ENCODE peak calls at places on chromosome 2, in ten cellular contexts. O is astrocyte of the cerebellum, J is kidney, F is GM12865, C is GM06990, S is esophagus squamous epithelium, U is cardiac muscle cell, Z is A549, T is coronary artery, M is thyroid gland. X is an unnamed sample.

GRCh38 chr2:140998577-140998976 is 1132.2 kb downstream of the LRP1B start:
- DNase-seq in O (no peak), J (no peak), F (no peak), C (no peak), S (no peak), U (no peak), Z (no peak), T (no peak), M (no peak), X (no peak)

GRCh38 chr2:47520302-47520630 is 117.3 kb downstream of the MSH2 start:
- DNase-seq in O (no peak), J (no peak), F (no peak), C (no peak), S (no peak), U (no peak), Z (no peak), T (no peak), M (no peak), X (no peak)

GRCh38 chr2:100135415-100135814 is 7.0 kb downstream of the AFF3 start:
- DNase-seq in O (no peak), J (no peak), F (no peak), C (no peak), S (no peak), U (no peak), Z (no peak), T (no peak), M (no peak), X (no peak)

GRCh38 chr2:216765810-216766259 is 70.5 kb upstream of the IGFBP5 start:
- DNase-seq in O (no peak), J (no peak), F (no peak), C (no peak), S (no peak), U (no peak), Z (no peak), T (no peak), M (peak; percentile 68), X (no peak)

GRCh38 chr2:208620487-208620978 is 213.9 kb downstream of the PTH2R start:
- DNase-seq in O (no peak), J (no peak), F (no peak), C (no peak), S (no peak), U (no peak), Z (no peak), T (no peak), M (no peak), X (no peak)

GRCh38 chr2:227597993-227598392 is 700 bp upstream of the SCYGR2 start:
- DNase-seq in O (no peak), J (no peak), F (no peak), C (no peak), S (no peak), U (no peak), Z (no peak), T (no peak), M (no peak), X (no peak)

GRCh38 chr2:73163522-73164367 is 38.6 kb upstream of the NOTO start:
- DNase-seq in O (peak; percentile 65), J (no peak), F (peak; percentile 69), C (no peak), S (no peak), U (peak; percentile 83), Z (peak; percentile 88), T (no peak), M (peak; percentile 66), X (peak; percentile 59)

GRCh38 chr2:111702119-111702808 is 181.7 kb downstream of the ANAPC1 start:
- DNase-seq in O (no peak), J (no peak), F (peak; percentile 62), C (no peak), S (no peak), U (peak; percentile 80), Z (peak; percentile 75), T (no peak), M (no peak), X (peak; percentile 49)

GRCh38 chr2:185291035-185291647 is 447.5 kb upstream of the FSIP2 start:
- DNase-seq in O (peak; percentile 29), J (no peak), F (peak; percentile 71), C (no peak), S (no peak), U (peak; percentile 54), Z (no peak), T (no peak), M (peak; percentile 46), X (no peak)

GRCh38 chr2:180519276-180519675 is 461.1 kb upstream of the UBE2E3 start:
- DNase-seq in O (no peak), J (no peak), F (no peak), C (no peak), S (no peak), U (peak; percentile 34), Z (peak; percentile 11), T (no peak), M (no peak), X (peak; percentile 19)

GRCh38 chr2:204628926-204629661 is 83.8 kb downstream of the PARD3B start:
- DNase-seq in O (peak; percentile 36), J (no peak), F (no peak), C (no peak), S (no peak), U (peak; percentile 27), Z (no peak), T (no peak), M (no peak), X (no peak)

GRCh38 chr2:65228249-65228750 is 669 bp downstream of the ACTR2 start:
- DNase-seq in O (no peak), J (no peak), F (peak; percentile 85), C (peak; percentile 83), S (no peak), U (peak; percentile 49), Z (no peak), T (no peak), M (no peak), X (no peak)

GRCh38 chr2:127586136-127586535 is 50.7 kb downstream of the MYO7B start:
- DNase-seq in O (no peak), J (no peak), F (no peak), C (no peak), S (no peak), U (no peak), Z (no peak), T (no peak), M (no peak), X (no peak)

GRCh38 chr2:118374974-118375745 is 286.9 kb downstream of the INSIG2 start:
- DNase-seq in O (no peak), J (no peak), F (no peak), C (no peak), S (no peak), U (no peak), Z (no peak), T (no peak), M (no peak), X (no peak)

GRCh38 chr2:230873670-230874401 is 9.1 kb downstream of the ITM2C start:
- DNase-seq in O (no peak), J (peak; percentile 90), F (peak; percentile 93), C (peak; percentile 83), S (no peak), U (no peak), Z (no peak), T (no peak), M (no peak), X (no peak)

GRCh38 chr2:111121028-111121872 is 536 bp downstream of the BCL2L11 start:
- DNase-seq in O (no peak), J (peak; percentile 89), F (peak; percentile 54), C (peak; percentile 73), S (no peak), U (no peak), Z (no peak), T (peak; percentile 76), M (peak; percentile 68), X (no peak)

GRCh38 chr2:19580830-19581229 is 222.4 kb upstream of the OSR1 start:
- DNase-seq in O (no peak), J (no peak), F (no peak), C (no peak), S (no peak), U (peak; percentile 57), Z (no peak), T (no peak), M (no peak), X (no peak)

GRCh38 chr2:99340669-99341236 is 3.6 kb downstream of the EIF5B start:
- DNase-seq in O (no peak), J (no peak), F (no peak), C (no peak), S (no peak), U (no peak), Z (no peak), T (no peak), M (no peak), X (no peak)

GRCh38 chr2:199405241-199405640 is 52.5 kb downstream of the SATB2 start:
- DNase-seq in O (no peak), J (no peak), F (peak; percentile 11), C (no peak), S (no peak), U (peak; percentile 25), Z (no peak), T (no peak), M (no peak), X (no peak)
- TF ChIP-seq CTCF in O (peak; percentile 28), J (no peak), F (peak; percentile 23), C (peak; percentile 24), S (no peak), U (peak; percentile 37), Z (peak; percentile 22), T (no peak), M (no peak), X (peak; percentile 38)

GRCh38 chr2:96264086-96264485 is 1.7 kb downstream of the TMEM127 start:
- DNase-seq in O (no peak), J (no peak), F (no peak), C (no peak), S (no peak), U (peak; percentile 43), Z (no peak), T (no peak), M (no peak), X (no peak)
- H3K4me3 ChIP-seq in O (peak overlapping the region; percentile 91), J (peak overlapping the region; percentile 90), F (peak overlapping the region; percentile 88), C (peak overlapping the region; percentile 74), S (peak overlapping the region; percentile 99), U (peak overlapping the region; percentile 82), Z (no peak overlapping the region), T (peak overlapping the region; percentile 97), M (no peak overlapping the region), X (peak overlapping the region; percentile 95)

DNA sequence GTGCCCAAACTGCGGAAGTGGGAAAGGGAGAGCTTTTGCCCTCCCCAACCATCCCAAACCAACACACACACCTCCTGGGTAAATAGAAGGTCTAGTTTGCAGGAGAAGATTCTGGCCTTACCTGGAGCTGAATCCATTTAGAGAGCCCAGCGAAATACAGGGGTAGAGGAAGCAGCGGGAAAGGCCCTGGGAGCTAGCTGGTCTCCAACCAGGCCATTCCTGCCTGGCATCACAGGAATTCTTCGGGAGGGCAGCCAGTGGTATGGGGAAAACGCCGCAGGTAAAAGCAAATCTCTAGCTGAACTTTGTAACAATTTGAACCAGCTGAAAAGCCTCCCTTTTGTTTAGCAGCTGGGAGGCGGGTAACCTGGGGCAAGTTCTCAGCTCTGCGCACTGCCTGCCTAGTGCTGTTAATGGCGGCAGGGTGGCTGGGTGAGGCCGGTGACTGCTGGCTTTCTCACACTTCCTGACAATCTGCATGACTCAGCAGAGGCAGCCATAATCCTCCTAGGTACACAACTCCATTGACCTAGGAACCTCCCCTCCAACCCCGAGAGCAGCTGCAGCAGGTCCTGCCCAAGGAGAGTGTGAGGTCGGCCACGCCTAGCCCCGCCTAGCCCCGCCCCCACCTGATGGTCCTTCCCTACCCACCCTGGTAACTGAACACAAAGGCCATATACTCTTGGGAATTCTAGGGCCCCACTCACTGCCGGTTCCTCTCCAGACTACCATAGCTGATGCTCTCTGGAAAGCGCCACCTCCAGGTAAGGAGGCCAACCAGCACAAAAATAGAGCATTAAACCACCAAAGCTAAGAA is 483.8 kb upstream of the REG3G start:
- DNase-seq in O (no peak), J (peak; percentile 41), F (peak; percentile 1), C (no peak), S (no peak), U (no peak), Z (no peak), T (no peak), M (no peak), X (no peak)
- TF ChIP-seq CTCF in O (no peak), J (no peak), F (no peak), C (no peak), S (no peak), U (no peak), Z (no peak), T (no peak), M (no peak), X (no peak)

GRCh38 chr2:197208029-197208428 is 102.6 kb downstream of the ANKRD44 start:
- DNase-seq in O (no peak), J (no peak), F (no peak), C (no peak), S (no peak), U (no peak), Z (no peak), T (no peak), M (no peak), X (no peak)
- H3K4me3 ChIP-seq in O (no peak overlapping the region), J (no peak overlapping the region), F (peak overlapping the region; percentile 21), C (no peak overlapping the region), S (no peak overlapping the region), U (no peak overlapping the region), Z (no peak overlapping the region), T (no peak overlapping the region), M (no peak overlapping the region), X (no peak overlapping the region)